ENCODE peak calls at places on chromosomes 4 and X, in ten cellular contexts. D is Calu3; K is GM20000; E is left ventricle myocardium inferior; T is stimulated activated CD8-positive, alpha-beta memory T cell treated with anti-CD3 and anti-CD28 coated beads, Interleukin-7, amount 100 ng/mL, for 1 hour; A is midbrain; I is NCI-H1930; W is HFFc6; O is endothelial cell; Z is globus pallidus. S is an unnamed sample.

GRCh38 chr4:37542749-37543148 is 143.4 kb downstream of the RELL1 start:
- DNase-seq in D (no peak), K (no peak), E (no peak), T (no peak), A (no peak), I (no peak), W (no peak), O (no peak), Z (no peak), S (no peak)

GRCh38 chrX:107676559-107677378 is 48.5 kb downstream of the PRPS1 start:
- DNase-seq in D (peak), K (peak), E (peak), T (no peak), A (peak), I (no peak), W (peak), O (no peak), Z (no peak), S (peak)

GRCh38 chr4:9880411-9881197 is 99.2 kb downstream of the DRD5 start:
- DNase-seq in D (no peak), K (no peak), E (no peak), T (no peak), A (no peak), I (no peak), W (no peak), O (no peak), Z (no peak), S (no peak)

GRCh38 chr4:1201851-1202525 is 29.6 kb upstream of the SPON2 start:
- DNase-seq in D (no peak), K (peak), E (no peak), T (peak), A (no peak), I (no peak), W (peak), O (no peak), Z (no peak), S (peak)

GRCh38 chrX:129925305-129926092 is 19.5 kb downstream of the UTP14A start:
- DNase-seq in D (peak), K (peak), E (peak), T (peak), A (peak), I (peak), W (peak), O (peak), Z (peak), S (peak)

GRCh38 chr4:115515379-115516171 is 402.2 kb upstream of the NDST4 start:
- DNase-seq in D (no peak), K (peak), E (no peak), T (no peak), A (no peak), I (no peak), W (no peak), O (no peak), Z (no peak), S (no peak)

GRCh38 chr4:161680146-161680545 is 483.7 kb downstream of the FSTL5 start:
- DNase-seq in D (no peak), K (no peak), E (no peak), T (no peak), A (no peak), I (no peak), W (no peak), O (no peak), Z (no peak), S (no peak)

GRCh38 chr4:188714907-188715306 is 575.7 kb downstream of the TRIML1 start:
- DNase-seq in D (no peak), K (no peak), E (no peak), T (no peak), A (no peak), I (no peak), W (no peak), O (no peak), Z (no peak), S (no peak)

GRCh38 chr4:144399927-144400326 is 246.0 kb upstream of the HHIP start:
- DNase-seq in D (peak), K (no peak), E (no peak), T (no peak), A (no peak), I (no peak), W (peak), O (no peak), Z (no peak), S (no peak)

GRCh38 chr4:6538111-6538510 is 36.9 kb upstream of the MAN2B2 start:
- DNase-seq in D (no peak), K (no peak), E (no peak), T (no peak), A (no peak), I (no peak), W (no peak), O (no peak), Z (no peak), S (no peak)

GRCh38 chr4:6582889-6583504 is 8.0 kb downstream of the MAN2B2 start:
- DNase-seq in D (no peak), K (no peak), E (no peak), T (no peak), A (no peak), I (peak), W (peak), O (no peak), Z (no peak), S (no peak)

GRCh38 chr4:43331226-43332078 is 438.9 kb downstream of the GRXCR1 start:
- DNase-seq in D (no peak), K (no peak), E (no peak), T (no peak), A (no peak), I (no peak), W (no peak), O (no peak), Z (no peak), S (no peak)

S was measured in cardiac septum.